ENCODE peak calls at places on chromosomes 5 and 9, in nine cellular contexts. One of them, this sample, is unnamed.

GRCh38 chr5:35785601-35786085 is 71.0 kb upstream of the IL7R start:
- DNase-seq in MM.1S: no peak
- DNase-seq in transverse colon: no peak
- DNase-seq in HT1080: no peak
- DNase-seq in activated T-helper 1 cell treated with anti-CD3 and anti-CD28 coated beads, Interleukin-12 subunit alpha, Interleukin-12 subunit beta, Interleukin-2, Interleukin-4 antibody, amounts not matched to agents 30 ng/mL and 10 ng/mL and 1 ng/mL, durations not matched to agents 14 hours and 24 hours and 36 hours: peak
- DNase-seq in cardiac muscle cell: no peak
- DNase-seq in endothelial cell: no peak
- DNase-seq in activated CD8-positive, alpha-beta memory T cell treated with anti-CD3 and anti-CD28 coated beads for 48 hours: no peak
- DNase-seq in T47D: no peak
- DNase-seq in this sample: no peak

GRCh38 chr9:29285818-29286217 is 1712.5 kb upstream of the C9orf72 start:
- DNase-seq in cardiac muscle cell: no peak
- DNase-seq in endothelial cell: no peak
- DNase-seq in HT1080: peak
- DNase-seq in T47D: no peak
- DNase-seq in activated CD8-positive, alpha-beta memory T cell treated with anti-CD3 and anti-CD28 coated beads for 48 hours: no peak
- DNase-seq in transverse colon: no peak
- DNase-seq in activated T-helper 1 cell treated with anti-CD3 and anti-CD28 coated beads, Interleukin-12 subunit alpha, Interleukin-12 subunit beta, Interleukin-2, Interleukin-4 antibody, amounts not matched to agents 30 ng/mL and 10 ng/mL and 1 ng/mL, durations not matched to agents 14 hours and 24 hours and 36 hours: no peak
- DNase-seq in MM.1S: no peak
- DNase-seq in this sample: peak

GRCh38 chr9:111176511-111176910 is 138.2 kb upstream of the LPAR1 start:
- DNase-seq in T47D: no peak
- DNase-seq in endothelial cell: no peak
- DNase-seq in MM.1S: no peak
- DNase-seq in activated T-helper 1 cell treated with anti-CD3 and anti-CD28 coated beads, Interleukin-12 subunit alpha, Interleukin-12 subunit beta, Interleukin-2, Interleukin-4 antibody, amounts not matched to agents 30 ng/mL and 10 ng/mL and 1 ng/mL, durations not matched to agents 14 hours and 24 hours and 36 hours: no peak
- DNase-seq in transverse colon: no peak
- DNase-seq in activated CD8-positive, alpha-beta memory T cell treated with anti-CD3 and anti-CD28 coated beads for 48 hours: no peak
- DNase-seq in cardiac muscle cell: no peak
- DNase-seq in HT1080: no peak
- DNase-seq in this sample: no peak

GRCh38 chr9:116635908-116636307 is 51.2 kb upstream of the TRIM32 start:
- DNase-seq in transverse colon: no peak
- DNase-seq in HT1080: no peak
- DNase-seq in cardiac muscle cell: no peak
- DNase-seq in T47D: no peak
- DNase-seq in activated T-helper 1 cell treated with anti-CD3 and anti-CD28 coated beads, Interleukin-12 subunit alpha, Interleukin-12 subunit beta, Interleukin-2, Interleukin-4 antibody, amounts not matched to agents 30 ng/mL and 10 ng/mL and 1 ng/mL, durations not matched to agents 14 hours and 24 hours and 36 hours: no peak
- DNase-seq in endothelial cell: no peak
- DNase-seq in MM.1S: no peak
- DNase-seq in activated CD8-positive, alpha-beta memory T cell treated with anti-CD3 and anti-CD28 coated beads for 48 hours: no peak
- DNase-seq in this sample: no peak

GRCh38 chr5:166117062-166117743 is 2174.2 kb upstream of the WWC1 start:
- DNase-seq in endothelial cell: no peak
- DNase-seq in MM.1S: no peak
- DNase-seq in cardiac muscle cell: no peak
- DNase-seq in activated T-helper 1 cell treated with anti-CD3 and anti-CD28 coated beads, Interleukin-12 subunit alpha, Interleukin-12 subunit beta, Interleukin-2, Interleukin-4 antibody, amounts not matched to agents 30 ng/mL and 10 ng/mL and 1 ng/mL, durations not matched to agents 14 hours and 24 hours and 36 hours: no peak
- DNase-seq in transverse colon: no peak
- DNase-seq in HT1080: no peak
- DNase-seq in activated CD8-positive, alpha-beta memory T cell treated with anti-CD3 and anti-CD28 coated beads for 48 hours: no peak
- DNase-seq in T47D: no peak
- DNase-seq in this sample: no peak

GRCh38 chr9:135703726-135704125 is 1.7 kb downstream of the KCNT1 start:
- DNase-seq in HT1080: no peak
- DNase-seq in cardiac muscle cell: no peak
- DNase-seq in T47D: no peak
- DNase-seq in endothelial cell: no peak
- DNase-seq in activated CD8-positive, alpha-beta memory T cell treated with anti-CD3 and anti-CD28 coated beads for 48 hours: no peak
- DNase-seq in MM.1S: no peak
- DNase-seq in transverse colon: no peak
- DNase-seq in activated T-helper 1 cell treated with anti-CD3 and anti-CD28 coated beads, Interleukin-12 subunit alpha, Interleukin-12 subunit beta, Interleukin-2, Interleukin-4 antibody, amounts not matched to agents 30 ng/mL and 10 ng/mL and 1 ng/mL, durations not matched to agents 14 hours and 24 hours and 36 hours: no peak
- DNase-seq in this sample: no peak

GRCh38 chr9:135701067-135701967 is 668 bp upstream of the KCNT1 start:
- DNase-seq in activated CD8-positive, alpha-beta memory T cell treated with anti-CD3 and anti-CD28 coated beads for 48 hours: no peak
- DNase-seq in transverse colon: no peak
- DNase-seq in HT1080: no peak
- DNase-seq in cardiac muscle cell: no peak
- DNase-seq in activated T-helper 1 cell treated with anti-CD3 and anti-CD28 coated beads, Interleukin-12 subunit alpha, Interleukin-12 subunit beta, Interleukin-2, Interleukin-4 antibody, amounts not matched to agents 30 ng/mL and 10 ng/mL and 1 ng/mL, durations not matched to agents 14 hours and 24 hours and 36 hours: no peak
- DNase-seq in T47D: no peak
- DNase-seq in MM.1S: no peak
- DNase-seq in endothelial cell: peak
- DNase-seq in this sample: no peak

GRCh38 chr9:120733190-120733589 is 18.9 kb upstream of the MEGF9 start:
- DNase-seq in cardiac muscle cell: peak
- DNase-seq in HT1080: no peak
- DNase-seq in endothelial cell: no peak
- DNase-seq in MM.1S: no peak
- DNase-seq in activated CD8-positive, alpha-beta memory T cell treated with anti-CD3 and anti-CD28 coated beads for 48 hours: no peak
- DNase-seq in activated T-helper 1 cell treated with anti-CD3 and anti-CD28 coated beads, Interleukin-12 subunit alpha, Interleukin-12 subunit beta, Interleukin-2, Interleukin-4 antibody, amounts not matched to agents 30 ng/mL and 10 ng/mL and 1 ng/mL, durations not matched to agents 14 hours and 24 hours and 36 hours: no peak
- DNase-seq in transverse colon: no peak
- DNase-seq in T47D: no peak
- DNase-seq in this sample: peak

GRCh38 chr5:149410071-149410470 is 31.0 kb upstream of the IL17B start:
- DNase-seq in activated CD8-positive, alpha-beta memory T cell treated with anti-CD3 and anti-CD28 coated beads for 48 hours: no peak
- DNase-seq in activated T-helper 1 cell treated with anti-CD3 and anti-CD28 coated beads, Interleukin-12 subunit alpha, Interleukin-12 subunit beta, Interleukin-2, Interleukin-4 antibody, amounts not matched to agents 30 ng/mL and 10 ng/mL and 1 ng/mL, durations not matched to agents 14 hours and 24 hours and 36 hours: no peak
- DNase-seq in transverse colon: no peak
- DNase-seq in T47D: no peak
- DNase-seq in MM.1S: no peak
- DNase-seq in HT1080: no peak
- DNase-seq in cardiac muscle cell: no peak
- DNase-seq in endothelial cell: no peak
- DNase-seq in this sample: no peak

This sample was measured in cardiac fibroblast.